ENCODE peak calls at places on chromosomes 3 and 15, in eight cellular contexts. T is cardiac muscle cell, U is heart right ventricle, M is AG09309, I is neural progenitor cell, Q is HCT116, C is epithelial cell of proximal tubule, N is A549. D is an unnamed sample.

GRCh38 chr3:42876940-42877720 is 1.5 kb upstream of the CYP8B1 start:
- DNase-seq in U (no peak), C (peak; percentile 73), T (no peak), M (no peak), I (no peak), N (no peak), Q (no peak), D (no peak)

GRCh38 chr3:129596194-129597086 is 10.0 kb downstream of the PLXND1 start:
- DNase-seq in U (peak; percentile 96), Q (no peak), C (no peak), M (peak; percentile 84), I (peak; percentile 65), T (peak; percentile 49), N (peak; percentile 44), D (no peak)

GRCh38 chr3:52438104-52438376 is 6.9 kb downstream of the SEMA3G start:
- DNase-seq in I (no peak), U (no peak), Q (no peak), T (no peak), C (no peak), N (no peak), M (no peak), D (no peak)

GRCh38 chr15:43792761-43793493 is 807 bp downstream of the SERF2 start:
- DNase-seq in C (no peak), U (peak; percentile 49), T (peak; percentile 23), Q (no peak), I (peak; percentile 33), N (no peak), M (no peak), D (no peak)

GRCh38 chr3:117610156-117610555 is 900.6 kb downstream of the TUSC7 start:
- DNase-seq in M (no peak), C (no peak), U (no peak), N (no peak), I (no peak), Q (no peak), T (no peak), D (no peak)

GRCh38 chr3:32238027-32238815 is at the start of gene CMTM8:
- DNase-seq in T (peak; percentile 80), C (no peak), M (no peak), N (peak; percentile 60), Q (no peak), U (peak; percentile 63), I (peak; percentile 88), D (peak; percentile 64)

GRCh38 chr15:31482122-31482922 is 155.7 kb downstream of the KLF13 start:
- DNase-seq in T (no peak), C (no peak), I (no peak), M (no peak), U (no peak), Q (no peak), N (no peak), D (peak; percentile 69)

GRCh38 chr15:81157195-81157938 is 23.3 kb downstream of the CFAP161 start:
- DNase-seq in C (no peak), N (no peak), T (no peak), I (no peak), M (no peak), Q (no peak), U (no peak), D (no peak)

GRCh38 chr3:8622873-8623725 is 21.5 kb downstream of the SSUH2 start:
- DNase-seq in M (no peak), T (peak; percentile 88), I (peak; percentile 89), Q (peak; percentile 29), N (peak; percentile 66), U (peak; percentile 61), C (no peak), D (peak; percentile 60)

GRCh38 chr3:125693887-125694286 is 98.6 kb upstream of the OSBPL11 start:
- DNase-seq in Q (no peak), M (no peak), I (no peak), C (no peak), U (no peak), N (no peak), T (no peak), D (no peak)

GRCh38 chr15:82571722-82572222 is 31.5 kb upstream of the RPS17 start:
- DNase-seq in T (peak; percentile 46), U (peak; percentile 64), Q (no peak), N (no peak), M (peak; percentile 45), C (no peak), I (peak; percentile 76), D (no peak)

GRCh38 chr3:25423780-25424179 is 4.3 kb upstream of the RARB start:
- DNase-seq in T (no peak), Q (no peak), C (no peak), M (no peak), U (no peak), N (peak; percentile 69), I (no peak), D (no peak)

GRCh38 chr3:9339750-9340449 is 23.0 kb upstream of the THUMPD3 start:
- DNase-seq in C (peak; percentile 16), T (no peak), Q (peak; percentile 12), I (no peak), M (no peak), N (no peak), U (no peak), D (no peak)

GRCh38 chr3:184993394-184993793 is 159.5 kb downstream of the C3orf70 start:
- DNase-seq in Q (no peak), M (no peak), N (no peak), C (no peak), T (no peak), U (no peak), I (no peak), D (no peak)

GRCh38 chr3:183662099-183662498 is 26.7 kb downstream of the KLHL24 start:
- DNase-seq in C (no peak), T (no peak), M (no peak), I (no peak), N (no peak), Q (no peak), U (no peak), D (no peak)

GRCh38 chr3:100893590-100893989 is 99.6 kb downstream of the ABI3BP start:
- DNase-seq in Q (no peak), M (no peak), I (peak; percentile 62), C (no peak), T (peak; percentile 18), N (peak; percentile 31), U (no peak), D (no peak)

GRCh38 chr3:184769771-184770170 is 42.2 kb upstream of the VPS8 start:
- DNase-seq in T (no peak), C (no peak), Q (no peak), N (no peak), M (no peak), I (no peak), U (no peak), D (no peak)

GRCh38 chr3:106208979-106209378 is 340.2 kb upstream of the CBLB start:
- DNase-seq in I (no peak), U (no peak), M (no peak), C (no peak), T (no peak), Q (no peak), N (peak; percentile 45), D (no peak)

GRCh38 chr3:99875925-99876781 is 58.5 kb downstream of the CMSS1 start:
- DNase-seq in M (no peak), N (peak; percentile 36), T (peak; percentile 93), I (peak; percentile 97), Q (no peak), U (peak; percentile 84), C (no peak), D (peak; percentile 69)

GRCh38 chr15:54618120-54618519 is 578.6 kb downstream of the RSL24D1 start:
- DNase-seq in M (no peak), N (no peak), Q (no peak), I (no peak), C (no peak), T (no peak), U (no peak), D (no peak)

GRCh38 chr15:73599934-73600333 is 33.3 kb downstream of the NPTN start:
- DNase-seq in N (peak; percentile 53), I (no peak), M (no peak), T (no peak), Q (peak; percentile 49), U (no peak), C (peak; percentile 26), D (no peak)

GRCh38 chr15:36359286-36359685 is 220.1 kb upstream of the CDIN1 start:
- DNase-seq in N (no peak), U (no peak), C (no peak), I (no peak), T (no peak), M (no peak), Q (no peak), D (no peak)

GRCh38 chr3:185629554-185630181 is 43.6 kb downstream of the SENP2 start:
- DNase-seq in N (no peak), C (no peak), I (no peak), M (no peak), T (no peak), U (no peak), Q (no peak), D (no peak)

GRCh38 chr3:113005622-113006021 is 14.8 kb downstream of the GTPBP8 start:
- DNase-seq in Q (no peak), T (no peak), M (no peak), I (no peak), N (no peak), U (no peak), C (no peak), D (no peak)
- H3K4me3 ChIP-seq in Q (no peak overlapping the region), T (no peak overlapping the region), M (no peak overlapping the region), I (no peak overlapping the region), N (no peak overlapping the region), U (no peak overlapping the region), C (no peak overlapping the region), D (no peak overlapping the region)

GRCh38 chr15:42456971-42457370 is 34.0 kb downstream of the ZNF106 start:
- DNase-seq in C (no peak), Q (no peak), U (peak; percentile 17), N (no peak), M (no peak), T (no peak), I (no peak), D (no peak)
- H3K4me3 ChIP-seq in C (no peak overlapping the region), Q (no peak overlapping the region), U (peak overlapping the region; percentile 36), N (no peak overlapping the region), M (no peak overlapping the region), T (no peak overlapping the region), I (peak overlapping the region; percentile 26), D (no peak overlapping the region)

DNA sequence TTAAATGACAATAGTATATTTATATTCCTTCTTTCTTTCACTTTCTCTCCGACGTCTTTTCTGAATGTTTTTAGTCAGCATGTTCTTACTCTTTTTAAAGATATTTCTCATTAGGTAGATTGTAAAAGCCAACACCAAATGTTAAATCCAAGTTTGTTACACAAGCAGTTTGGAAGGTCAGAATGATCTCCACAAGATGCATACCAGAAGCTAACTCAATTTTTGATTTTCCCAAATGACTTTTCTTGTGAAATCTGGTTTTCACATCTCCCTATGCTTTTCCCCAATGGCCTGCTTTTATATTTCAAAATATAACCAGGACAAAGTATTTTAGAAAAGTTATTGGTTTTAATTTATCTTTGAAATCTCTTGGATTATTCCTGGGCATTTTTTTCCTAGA is 49.7 kb upstream of the TPRG1 start:
- DNase-seq in N (no peak), M (no peak), C (no peak), I (no peak), U (no peak), Q (no peak), T (no peak), D (no peak)
- H3K4me3 ChIP-seq in N (no peak overlapping the region), M (no peak overlapping the region), C (no peak overlapping the region), I (no peak overlapping the region), U (no peak overlapping the region), Q (no peak overlapping the region), T (no peak overlapping the region), D (no peak overlapping the region)

DNA sequence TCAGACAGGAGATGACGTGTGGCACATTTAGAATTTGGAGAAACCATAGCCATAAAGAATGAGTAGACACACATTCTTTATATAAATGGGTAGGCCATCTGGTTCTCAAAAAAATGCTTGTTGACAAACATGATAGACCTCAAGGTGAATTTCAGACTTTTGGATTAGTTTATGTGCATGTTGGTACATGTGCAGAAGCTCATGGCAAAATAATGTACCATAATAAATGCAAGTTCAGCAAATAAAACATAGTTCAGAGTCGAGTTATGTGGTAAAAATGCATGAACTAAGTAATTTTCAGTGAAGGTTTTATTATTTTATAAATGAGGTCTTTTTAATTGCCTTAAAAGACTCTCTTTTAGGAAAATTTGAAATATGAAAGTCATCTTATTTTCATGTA is 24.6 kb downstream of the EEFSEC start:
- DNase-seq in U (no peak), N (no peak), M (no peak), T (no peak), I (no peak), C (no peak), Q (no peak), D (no peak)
- H3K4me3 ChIP-seq in U (no peak overlapping the region), N (no peak overlapping the region), M (no peak overlapping the region), T (no peak overlapping the region), I (no peak overlapping the region), C (no peak overlapping the region), Q (no peak overlapping the region), D (no peak overlapping the region)

D was measured in RWPE2.